ENCODE peak calls at places on chromosomes 11 and 22, in ten cellular contexts. K is ovary, C is endothelial cell of umbilical vein, J is IMR-90, H is left ventricle myocardium inferior, X is hepatocyte, E is pancreas, S is kidney, M is right lobe of liver, Y is A549. G is an unnamed sample. For H3K9me3, the result is how much of the 10 kb centered on the place peaks cover.

GRCh38 chr22:25972397-25972796 is 196.9 kb upstream of the SEZ6L start:
- DNase-seq in J (no peak), Y (no peak), E (no peak), K (no peak), C (no peak), M (no peak), X (no peak), H (no peak), S (no peak), G (no peak)

GRCh38 chr11:21654091-21654490 is 538.8 kb upstream of the ANO5 start:
- DNase-seq in E (no peak), X (no peak), Y (no peak), M (no peak), H (no peak), J (no peak), S (no peak), K (no peak), C (no peak), G (no peak)

GRCh38 chr11:45082744-45083543 is 63.5 kb upstream of the PRDM11 start:
- DNase-seq in S (peak), E (no peak), J (no peak), X (no peak), K (no peak), C (no peak), M (no peak), H (no peak), Y (no peak), G (no peak)

GRCh38 chr22:44144046-44144569 is 36.6 kb upstream of the PARVG start:
- DNase-seq in X (no peak), J (no peak), C (no peak), H (no peak), Y (no peak), S (no peak), E (no peak), K (no peak), M (no peak), G (no peak)

GRCh38 chr11:1389932-1390587 is at the start of gene BRSK2:
- DNase-seq in M (no peak), C (no peak), S (peak), K (no peak), Y (no peak), E (peak), X (peak), J (no peak), H (no peak), G (peak)

GRCh38 chr11:130892847-130893246 is 23.4 kb downstream of the SNX19 start:
- DNase-seq in E (no peak), S (no peak), K (no peak), Y (no peak), C (no peak), M (no peak), X (no peak), J (no peak), H (no peak), G (no peak)

GRCh38 chr11:31996159-31996881 is 94.6 kb upstream of the RCN1 start:
- DNase-seq in H (no peak), Y (no peak), M (no peak), C (no peak), X (no peak), E (no peak), S (no peak), J (no peak), K (no peak), G (no peak)

GRCh38 chr11:12841946-12842630 is 167.0 kb upstream of the RASSF10 start:
- DNase-seq in J (peak), S (no peak), H (no peak), M (no peak), E (no peak), X (peak), K (no peak), C (peak), Y (peak), G (no peak)

GRCh38 chr11:119298726-119299125 is 18.2 kb downstream of the MCAM start:
- DNase-seq in H (peak), S (no peak), C (no peak), M (no peak), X (no peak), K (peak), J (no peak), Y (no peak), E (no peak), G (no peak)

GRCh38 chr22:29983296-29983917 is 96.9 kb upstream of the HORMAD2 start:
- DNase-seq in K (no peak), M (no peak), S (no peak), C (no peak), J (no peak), H (no peak), Y (no peak), X (no peak), E (no peak), G (no peak)

GRCh38 chr11:120272303-120272702 is 32.4 kb downstream of the POU2F3 start:
- DNase-seq in H (no peak), S (no peak), C (peak), J (peak), X (no peak), K (no peak), Y (no peak), M (no peak), E (no peak), G (no peak)

GRCh38 chr11:34907934-34908593 is 8.1 kb downstream of the APIP start:
- DNase-seq in Y (no peak), X (no peak), E (no peak), J (no peak), C (peak), K (no peak), H (no peak), S (no peak), M (no peak), G (no peak)

GRCh38 chr11:443542-444199 is 1.9 kb upstream of the ANO9 start:
- DNase-seq in E (no peak), J (peak), K (no peak), H (no peak), M (no peak), X (peak), S (peak), Y (peak), C (no peak), G (peak)

GRCh38 chr11:33542921-33543320 is 157.7 kb downstream of the C11orf91 start:
- DNase-seq in K (peak), E (peak), H (peak), J (peak), C (peak), Y (peak), X (peak), S (no peak), M (peak), G (peak)

GRCh38 chr22:50208939-50209892 is 8.4 kb downstream of the SELENOO start:
- DNase-seq in K (peak), H (no peak), Y (no peak), M (no peak), C (no peak), X (no peak), J (no peak), S (peak), E (peak), G (no peak)

GRCh38 chr22:37747715-37748100 is 50.9 kb downstream of the TRIOBP start:
- DNase-seq in H (no peak), X (no peak), M (no peak), S (no peak), K (no peak), E (no peak), J (no peak), C (peak), Y (no peak), G (no peak)
- H3K4me3 ChIP-seq in H (peak), X (no peak), M (peak), S (peak), K (peak), E (no peak), J (peak), C (peak), Y (peak), G (peak)

GRCh38 chr22:31451709-31452571 is 37.7 kb downstream of the EIF4ENIF1 start:
- DNase-seq in H (no peak), E (no peak), Y (peak), C (peak), S (no peak), J (peak), M (no peak), X (peak), K (no peak), G (no peak)
- TF ChIP-seq CTCF in H (peak), E (no peak), Y (peak), C (peak), S (peak), J (peak), M (peak), X (peak), K (no peak), G (no peak)

GRCh38 chr22:39317756-39318506 is 1.5 kb downstream of the RPL3 start:
- DNase-seq in S (no peak), X (no peak), Y (no peak), E (no peak), K (no peak), H (no peak), C (peak), M (no peak), J (peak), G (no peak)

GRCh38 chr22:39317084-39317755 is 2.2 kb downstream of the RPL3 start:
- DNase-seq in K (no peak), Y (no peak), H (no peak), E (no peak), J (no peak), X (no peak), S (no peak), C (no peak), M (no peak), G (no peak)

GRCh38 chr22:39315389-39315788 is 4.0 kb downstream of the RPL3 start:
- DNase-seq in M (no peak), J (no peak), E (no peak), H (no peak), K (no peak), Y (no peak), X (no peak), S (no peak), C (peak), G (no peak)

GRCh38 chr22:39318507-39319283 is 728 bp downstream of the RPL3 start:
- DNase-seq in S (no peak), X (peak), J (no peak), C (no peak), K (no peak), H (no peak), M (no peak), E (no peak), Y (no peak), G (no peak)

DNA sequence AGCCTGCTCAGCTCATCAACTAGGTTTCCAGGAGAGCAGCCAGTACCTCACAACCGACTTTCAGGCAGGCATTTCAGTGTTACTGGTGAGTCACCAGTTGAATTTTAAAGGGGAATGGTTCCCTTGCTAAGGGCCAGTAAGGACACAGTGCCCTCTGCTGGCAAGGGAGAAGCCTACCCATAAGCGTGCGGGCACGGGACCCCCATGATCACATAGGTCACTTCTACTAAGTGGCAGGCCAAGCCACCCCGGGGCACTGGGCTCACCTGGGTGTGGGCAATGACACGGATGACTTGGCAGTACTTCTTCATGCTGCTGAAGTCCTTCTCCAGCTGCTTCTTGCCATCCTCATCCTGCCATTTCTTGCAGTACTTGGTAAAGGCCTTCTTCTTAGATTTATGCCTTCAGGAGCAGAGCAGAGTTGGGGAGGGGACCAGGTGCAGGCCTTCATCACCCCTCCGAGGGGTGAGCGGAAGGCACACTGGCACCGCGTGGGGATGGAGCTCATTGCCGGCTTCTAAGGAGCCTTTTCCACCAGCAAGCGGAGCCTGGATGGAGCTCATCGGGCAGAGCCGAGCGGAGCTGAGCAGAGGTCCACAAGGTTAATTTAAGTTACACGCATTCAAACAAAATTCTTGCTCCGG is 2.9 kb downstream of the RPL3 start:
- DNase-seq in E (peak), K (peak), C (peak), J (peak), S (no peak), H (peak), X (peak), M (peak), Y (peak), G (peak)
- H3K9me3 ChIP-seq in E (under half), K (under half), C (under half), J (under half), S (under half), H (under half), X (under half), M (under half), Y (under half), G (under half)

GRCh38 chr11:122155001-122155400 is 39.0 kb upstream of the BLID start:
- DNase-seq in C (no peak), M (no peak), Y (no peak), S (no peak), X (no peak), J (no peak), E (no peak), K (no peak), H (no peak), G (no peak)
- H3K4me3 ChIP-seq in C (no peak), M (no peak), Y (peak), S (no peak), X (no peak), J (no peak), E (no peak), K (no peak), H (no peak), G (no peak)

DNA sequence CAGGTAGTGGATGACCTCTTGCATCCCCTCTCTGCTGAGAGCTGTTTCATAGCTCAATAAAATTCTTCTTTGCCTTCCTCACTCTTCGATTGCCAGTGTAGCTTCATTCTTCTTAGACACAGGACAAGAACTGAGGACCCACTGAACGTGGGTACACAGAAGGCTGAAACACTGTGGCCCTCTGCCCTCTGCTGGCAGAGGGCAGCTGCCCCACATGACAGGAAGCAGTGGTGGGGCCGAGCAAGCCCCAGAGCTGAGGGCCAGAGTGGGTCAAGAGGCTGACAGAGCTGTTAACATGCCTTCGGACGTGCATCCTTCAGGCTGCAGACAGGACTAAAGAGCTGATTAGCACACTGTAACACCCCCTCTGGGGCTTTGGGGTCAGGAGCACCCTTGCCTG is 15.6 kb downstream of the SMC1B start:
- DNase-seq in H (no peak), J (no peak), C (no peak), E (no peak), Y (peak), M (no peak), S (no peak), X (no peak), K (no peak), G (no peak)
- TF ChIP-seq CTCF in H (peak), J (no peak), C (peak), E (no peak), Y (no peak), M (no peak), S (no peak), X (peak), K (no peak), G (no peak)

DNA sequence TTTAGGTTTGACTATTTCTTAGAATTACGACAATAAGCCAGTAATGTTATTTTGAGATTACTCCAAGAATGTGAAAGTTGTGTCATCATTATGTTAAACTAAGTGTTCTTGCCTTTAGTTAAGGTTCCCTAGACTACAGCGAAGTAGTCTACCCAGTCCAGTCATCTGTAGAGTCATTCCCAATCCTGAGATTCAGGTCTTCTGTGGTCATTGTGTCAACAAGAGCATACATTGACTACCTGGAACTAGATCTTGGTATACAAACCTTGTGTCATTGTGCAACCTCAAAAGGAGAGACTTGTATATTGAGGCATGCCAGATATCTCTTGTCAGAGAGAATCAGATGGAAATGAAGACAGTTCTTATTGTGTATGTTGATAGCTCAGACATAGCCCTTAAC is 115.9 kb downstream of the ATM start:
- DNase-seq in C (no peak), H (no peak), K (no peak), J (no peak), S (no peak), M (no peak), X (no peak), Y (no peak), E (no peak), G (no peak)
- H3K9me3 ChIP-seq in C (under half), H (under half), K (under half), J (under half), S (under half), M (under half), X (under half), Y (under half), E (under half), G (under half)

GRCh38 chr11:46537121-46537520 is 56.7 kb downstream of the AMBRA1 start:
- DNase-seq in C (no peak), S (no peak), K (no peak), X (no peak), M (no peak), H (no peak), E (no peak), J (peak), Y (peak), G (no peak)
- H3K4me3 ChIP-seq in C (no peak), S (no peak), K (no peak), X (no peak), M (no peak), H (no peak), E (no peak), J (no peak), Y (no peak), G (no peak)

DNA sequence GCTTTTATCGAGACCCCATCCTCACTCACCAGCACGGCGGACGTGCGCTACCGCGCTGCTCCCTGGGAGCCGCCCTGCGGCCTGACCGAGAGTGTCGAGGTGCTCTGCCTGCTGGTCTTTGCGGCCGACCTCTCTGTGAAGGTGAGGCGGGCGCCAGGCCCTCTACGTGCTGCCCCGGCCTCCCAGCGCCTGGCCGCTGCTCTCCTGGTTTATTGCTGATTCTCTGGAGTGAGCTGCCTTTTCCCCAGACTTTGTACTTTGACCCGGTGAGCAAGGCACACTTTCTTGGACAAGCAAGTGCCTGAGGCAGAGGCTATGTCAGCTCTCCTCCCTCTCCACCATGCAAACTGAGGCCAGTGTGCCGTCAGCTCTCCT is 6.5 kb downstream of the TPCN2 start:
- DNase-seq in Y (no peak), C (no peak), M (peak), E (no peak), J (no peak), X (peak), K (no peak), S (no peak), H (no peak), G (peak)
- TF ChIP-seq CTCF in Y (no peak), C (no peak), M (no peak), E (no peak), J (no peak), X (no peak), K (no peak), S (no peak), H (no peak), G (no peak)

DNA sequence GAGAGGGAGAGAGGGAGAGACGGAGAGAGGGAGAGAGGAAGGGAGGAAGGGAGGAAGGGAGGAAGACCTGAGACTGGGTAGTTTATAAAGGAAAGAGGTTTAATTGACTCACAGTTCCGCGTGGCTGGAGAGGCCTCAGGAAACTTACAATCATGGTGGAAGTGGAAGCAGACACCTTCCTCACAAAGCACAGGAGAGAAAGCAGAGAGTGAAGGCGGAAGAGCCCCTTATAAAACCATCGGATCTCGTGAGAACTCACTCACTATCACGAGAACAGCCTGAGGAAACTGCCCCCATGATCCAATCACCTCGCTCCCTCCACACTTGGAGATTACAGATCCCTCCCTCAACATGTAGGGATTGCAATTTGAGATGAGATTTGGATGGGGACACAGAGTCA is 12.2 kb upstream of the CARS1 start:
- DNase-seq in M (no peak), K (no peak), X (no peak), E (no peak), Y (no peak), C (no peak), S (no peak), J (no peak), H (no peak), G (no peak)
- H3K9me3 ChIP-seq in M (under half), K (under half), X (under half), E (under half), Y (under half), C (under half), S (under half), J (under half), H (under half), G (under half)

GRCh38 chr11:8962827-8963226 is 1.4 kb downstream of the TMEM9B start:
- DNase-seq in S (no peak), K (no peak), J (no peak), X (no peak), E (no peak), H (no peak), Y (no peak), M (no peak), C (no peak), G (no peak)

GRCh38 chr11:8964324-8965320 is at the start of gene TMEM9B:
- DNase-seq in S (peak), H (peak), Y (peak), X (peak), C (peak), E (peak), J (peak), K (peak), M (peak), G (peak)

GRCh38 chr11:8956860-8957259 is 7.4 kb downstream of the TMEM9B start:
- DNase-seq in E (no peak), H (no peak), J (no peak), S (no peak), Y (no peak), X (no peak), C (no peak), M (no peak), K (no peak), G (no peak)

GRCh38 chr11:8963569-8964323 is 496 bp downstream of the TMEM9B start:
- DNase-seq in E (peak), C (no peak), H (peak), Y (peak), X (peak), S (peak), M (peak), K (peak), J (no peak), G (peak)

GRCh38 chr11:8959546-8960166 is 4.6 kb downstream of the TMEM9B start:
- DNase-seq in X (peak), C (peak), K (no peak), J (peak), M (no peak), S (no peak), E (no peak), H (no peak), Y (peak), G (no peak)
- H3K4me3 ChIP-seq in X (no peak), C (no peak), K (no peak), J (no peak), M (no peak), S (no peak), E (no peak), H (no peak), Y (no peak), G (no peak)